ENCODE peak calls at places on chromosomes 1 and 21, in six cellular contexts. L is H54, C is K562, Z is Peyer's patch, I is IMR-90, F is tibial nerve. X is an unnamed sample.

GRCh38 chr1:184576822-184577790 is 177.6 kb downstream of the EDEM3 start:
- DNase-seq in I (no peak), L (no peak), Z (no peak), F (no peak), C (no peak), X (no peak)

GRCh38 chr1:109919271-109919670 is 8.6 kb downstream of the CSF1 start:
- DNase-seq in Z (peak; percentile 40), C (no peak), L (no peak), I (no peak), F (no peak), X (peak; percentile 28)

GRCh38 chr1:114080511-114081144 is 73.0 kb downstream of the SYT6 start:
- DNase-seq in C (peak; percentile 69), I (no peak), Z (no peak), L (no peak), F (no peak), X (no peak)

GRCh38 chr1:233183226-233184020 is 112.1 kb downstream of the PCNX2 start:
- DNase-seq in C (no peak), Z (no peak), L (no peak), I (peak; percentile 63), F (no peak), X (no peak)

GRCh38 chr21:36747815-36748381 is 49.0 kb downstream of the SIM2 start:
- DNase-seq in F (no peak), I (peak; percentile 34), C (peak; percentile 70), L (peak; percentile 84), Z (no peak), X (peak; percentile 75)

GRCh38 chr1:224851210-224851849 is 78.1 kb upstream of the DNAH14 start:
- DNase-seq in C (peak; percentile 56), I (peak; percentile 37), Z (peak; percentile 72), F (peak; percentile 59), L (peak; percentile 66), X (no peak)

GRCh38 chr1:193700710-193701355 is 514.4 kb upstream of the B3GALT2 start:
- DNase-seq in I (peak; percentile 79), F (no peak), C (no peak), L (no peak), Z (no peak), X (no peak)

GRCh38 chr1:153805042-153805745 is 30.0 kb downstream of the SLC27A3 start:
- DNase-seq in L (peak; percentile 81), C (peak; percentile 77), I (peak; percentile 92), Z (peak; percentile 89), F (peak; percentile 82), X (peak; percentile 83)

GRCh38 chr1:26826261-26827201 is at the start of gene ZDHHC18:
- DNase-seq in F (peak; percentile 43), I (peak; percentile 33), L (peak; percentile 61), C (peak; percentile 84), Z (peak; percentile 80), X (peak; percentile 95)

GRCh38 chr1:166952002-166952746 is 23.2 kb downstream of the ILDR2 start:
- DNase-seq in C (no peak), L (no peak), F (no peak), Z (no peak), I (peak; percentile 48), X (no peak)

GRCh38 chr1:44367932-44368331 is 12.9 kb upstream of the ERI3 start:
- DNase-seq in C (no peak), F (no peak), L (no peak), I (no peak), Z (no peak), X (no peak)

GRCh38 chr1:214548988-214549387 is 2.4 kb downstream of the PTPN14 start:
- DNase-seq in Z (no peak), F (peak; percentile 59), L (no peak), I (peak; percentile 63), C (no peak), X (no peak)

GRCh38 chr1:169809370-169810095 is 14.8 kb upstream of the METTL18 start:
- DNase-seq in I (peak; percentile 35), C (peak; percentile 52), Z (no peak), F (peak; percentile 60), L (peak; percentile 4), X (no peak)

GRCh38 chr1:207202480-207202879 is 98.4 kb downstream of the C4BPA start:
- DNase-seq in L (no peak), Z (no peak), I (no peak), C (peak; percentile 55), F (no peak), X (no peak)

GRCh38 chr1:5959667-5960230 is 32.5 kb downstream of the NPHP4 start:
- DNase-seq in F (no peak), Z (peak; percentile 21), C (no peak), L (no peak), I (no peak), X (no peak)

GRCh38 chr1:184485731-184486723 is 99.2 kb downstream of the C1orf21 start:
- DNase-seq in L (no peak), C (no peak), F (no peak), I (peak; percentile 33), Z (no peak), X (no peak)

GRCh38 chr1:62810420-62811274 is 26.7 kb downstream of the ATG4C start:
- DNase-seq in Z (no peak), I (no peak), C (no peak), L (no peak), F (no peak), X (no peak)

GRCh38 chr1:27007909-27008582 is 4.6 kb downstream of the TENT5B start:
- DNase-seq in C (no peak), I (no peak), F (no peak), L (no peak), Z (no peak), X (no peak)

GRCh38 chr1:27891196-27891889 is 19.0 kb downstream of the THEMIS2 start:
- DNase-seq in C (no peak), L (no peak), F (peak; percentile 57), I (no peak), Z (peak; percentile 84), X (peak; percentile 81)

GRCh38 chr1:30889506-30889905 is 19.1 kb downstream of the SDC3 start:
- DNase-seq in C (no peak), I (peak; percentile 68), L (no peak), F (no peak), Z (no peak), X (no peak)

GRCh38 chr1:200332716-200333115 is 77.1 kb downstream of the ZNF281 start:
- DNase-seq in Z (no peak), F (no peak), I (peak; percentile 27), L (no peak), C (no peak), X (no peak)

GRCh38 chr1:58749646-58750045 is 34.2 kb downstream of the JUN start:
- DNase-seq in F (no peak), C (no peak), Z (no peak), L (no peak), I (no peak), X (no peak)

GRCh38 chr1:230390371-230390770 is 35.8 kb downstream of the PGBD5 start:
- DNase-seq in L (no peak), Z (no peak), C (no peak), F (no peak), I (no peak), X (no peak)
- TF ChIP-seq POLR2A in L (no peak), Z (no peak), C (no peak), F (no peak), I (no peak), X (no peak)

GRCh38 chr1:152034654-152035405 is 2.0 kb downstream of the S100A11 start:
- DNase-seq in L (peak; percentile 53), C (peak; percentile 92), Z (peak; percentile 81), F (peak; percentile 43), I (peak; percentile 59), X (no peak)

GRCh38 chr1:152035406-152036315 is 1.1 kb downstream of the S100A11 start:
- DNase-seq in Z (peak; percentile 56), C (peak; percentile 68), F (no peak), I (no peak), L (no peak), X (no peak)

GRCh38 chr1:152034324-152034653 is 2.5 kb downstream of the S100A11 start:
- DNase-seq in F (no peak), I (no peak), Z (no peak), C (no peak), L (no peak), X (no peak)

GRCh38 chr1:152037920-152038658 is 1.3 kb upstream of the S100A11 start:
- DNase-seq in I (no peak), Z (no peak), L (no peak), C (peak; percentile 20), F (no peak), X (no peak)

DNA sequence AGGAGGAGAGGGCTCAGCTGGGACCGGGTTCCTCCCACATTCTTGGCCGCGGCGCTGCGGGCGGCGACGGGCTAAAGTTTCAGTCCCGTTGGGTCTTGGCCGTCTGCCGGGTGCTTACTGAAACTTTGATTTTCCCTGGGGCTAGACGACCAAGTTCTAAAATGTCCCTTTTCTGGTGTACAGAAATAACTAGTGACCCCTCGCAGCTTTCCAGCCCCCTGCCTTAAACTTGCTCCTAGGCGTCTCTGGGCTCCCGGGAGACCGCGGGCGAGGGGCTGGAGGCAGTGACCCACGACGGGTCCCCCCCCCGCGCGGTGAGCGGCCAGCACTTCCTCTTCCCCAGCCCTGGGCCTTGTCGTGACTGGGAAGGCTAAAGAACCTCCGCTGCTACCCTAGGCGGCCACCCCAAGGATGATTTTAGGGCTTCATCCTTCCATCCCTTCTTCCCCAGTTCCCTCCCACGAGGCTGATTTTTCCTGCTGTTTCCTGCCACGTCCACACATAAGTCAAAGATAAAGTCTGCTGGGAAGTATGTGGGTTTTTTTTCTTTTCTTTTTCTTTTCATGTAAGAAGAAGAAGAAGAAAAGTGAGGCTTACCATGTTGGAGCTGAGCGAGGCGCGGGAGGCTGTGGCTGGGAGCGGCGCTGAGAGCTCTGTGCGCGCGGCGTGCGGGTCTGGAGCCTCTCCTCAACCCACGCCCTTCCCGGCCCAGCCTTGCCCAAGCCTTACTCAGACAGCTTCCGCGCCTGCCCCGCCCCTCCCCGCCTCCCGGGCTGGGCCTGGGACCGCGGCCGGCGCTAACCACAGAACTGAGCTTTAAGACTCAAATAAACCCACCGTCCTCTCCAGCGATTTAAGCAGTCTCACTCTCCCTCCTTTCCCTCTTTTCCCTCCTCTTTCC is at the start of gene S100A11:
- DNase-seq in F (peak; percentile 89), C (peak; percentile 93), L (peak; percentile 67), I (peak; percentile 82), Z (peak; percentile 94), X (peak; percentile 97)
- TF ChIP-seq POLR2A in F (peak; percentile 95), C (peak; percentile 92), L (peak; percentile 99), I (peak; percentile 98), Z (peak; percentile 96), X (peak; percentile 58)

DNA sequence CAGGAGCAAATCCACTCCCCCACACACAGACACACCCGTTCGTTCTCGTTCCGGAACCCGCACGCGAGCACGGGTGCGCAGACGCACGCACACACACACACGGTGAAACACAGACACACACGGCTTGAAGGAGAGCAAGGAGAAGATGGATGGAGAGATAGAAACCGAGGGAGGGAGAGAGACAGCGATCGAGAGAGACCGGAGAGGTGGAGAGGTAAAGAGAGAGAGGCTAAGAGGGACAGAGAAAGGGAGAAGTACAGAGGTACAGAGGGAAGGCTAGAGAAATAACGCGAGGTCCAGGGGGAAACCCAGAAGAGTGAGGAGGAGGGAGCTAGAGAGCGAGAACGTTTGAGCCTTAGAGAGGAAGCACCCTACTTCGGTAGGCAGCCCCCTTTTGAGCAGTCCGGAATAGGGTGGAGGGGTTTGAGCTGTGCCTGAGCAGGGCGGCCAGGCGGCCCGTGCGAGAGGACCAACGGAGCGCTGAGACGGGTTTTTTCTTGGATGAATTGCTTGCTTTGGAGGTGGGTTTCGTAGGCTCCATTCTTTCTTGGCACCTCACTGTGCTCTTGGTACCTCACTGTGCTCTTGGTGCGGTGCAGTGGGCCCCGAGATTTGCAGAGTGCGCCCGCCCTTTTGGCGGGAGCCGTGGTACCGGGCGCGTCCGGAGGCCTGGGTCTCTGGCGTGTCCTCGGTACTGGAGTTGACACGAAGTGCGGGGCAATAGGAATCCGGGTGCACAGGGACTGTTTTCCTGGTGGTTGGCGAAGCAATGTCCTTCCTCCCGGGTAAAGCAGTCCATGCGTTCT is 88.4 kb upstream of the RHOU start:
- DNase-seq in Z (peak; percentile 51), C (peak; percentile 14), L (no peak), F (peak; percentile 14), I (peak; percentile 39), X (peak; percentile 78)
- TF ChIP-seq POLR2A in Z (no peak), C (no peak), L (no peak), F (no peak), I (no peak), X (no peak)

GRCh38 chr1:181485276-181486097 is 2.2 kb downstream of the CACNA1E start:
- DNase-seq in L (no peak), I (no peak), F (no peak), C (no peak), Z (no peak), X (peak; percentile 85)
- TF ChIP-seq POLR2A in L (no peak), I (no peak), F (no peak), C (no peak), Z (no peak), X (no peak)

X was measured in spleen.